ENCODE peak calls at places on chromosome 6, in ten cellular contexts. K, T, N, X, M, C, O, F, J and B are unnamed samples.

GRCh38 chr6:35473849-35474128 is 5.6 kb downstream of the RPL10A start:
- DNase-seq in K (no peak), T (no peak), N (no peak), X (no peak), M (no peak), C (no peak), O (no peak), F (no peak), J (no peak), B (no peak)

GRCh38 chr6:17490724-17491123 is 97.3 kb downstream of the CAP2 start:
- DNase-seq in K (no peak), T (no peak), N (no peak), X (no peak), M (no peak), C (peak; percentile 37), O (no peak), F (no peak), J (no peak), B (no peak)

GRCh38 chr6:11976489-11976888 is 35.6 kb upstream of the HIVEP1 start:
- DNase-seq in K (no peak), T (no peak), N (no peak), X (no peak), M (no peak), C (no peak), O (no peak), F (no peak), J (no peak), B (no peak)

GRCh38 chr6:126633362-126633761 is 293.4 kb downstream of the CENPW start:
- DNase-seq in K (no peak), T (no peak), N (no peak), X (no peak), M (no peak), C (no peak), O (no peak), F (no peak), J (no peak), B (no peak)

GRCh38 chr6:17497701-17498100 is 102.4 kb upstream of the FAM8A1 start:
- DNase-seq in K (no peak), T (no peak), N (no peak), X (no peak), M (no peak), C (no peak), O (no peak), F (no peak), J (no peak), B (no peak)

GRCh38 chr6:12415980-12416598 is 125.9 kb downstream of the EDN1 start:
- DNase-seq in K (no peak), T (no peak), N (no peak), X (no peak), M (no peak), C (no peak), O (no peak), F (no peak), J (no peak), B (no peak)

GRCh38 chr6:165049362-165049761 is 260.0 kb downstream of the C6orf118 start:
- DNase-seq in K (no peak), T (peak; percentile 93), N (no peak), X (no peak), M (no peak), C (peak; percentile 45), O (no peak), F (peak; percentile 51), J (no peak), B (peak; percentile 52)

GRCh38 chr6:149917679-149918078 is 5.2 kb downstream of the RAET1G start:
- DNase-seq in K (no peak), T (peak; percentile 20), N (no peak), X (no peak), M (no peak), C (no peak), O (no peak), F (peak; percentile 50), J (no peak), B (no peak)

GRCh38 chr6:158377866-158378265 is 65.6 kb downstream of the TULP4 start:
- DNase-seq in K (no peak), T (no peak), N (no peak), X (no peak), M (no peak), C (no peak), O (peak; percentile 77), F (peak; percentile 95), J (no peak), B (no peak)

GRCh38 chr6:138601128-138601527 is 101.8 kb upstream of the NHSL1 start:
- DNase-seq in K (no peak), T (no peak), N (no peak), X (no peak), M (no peak), C (no peak), O (peak; percentile 48), F (peak; percentile 19), J (no peak), B (no peak)

GRCh38 chr6:31362751-31363150 is 5.8 kb upstream of the HLA-B start:
- DNase-seq in K (no peak), T (no peak), N (no peak), X (no peak), M (no peak), C (no peak), O (no peak), F (no peak), J (no peak), B (no peak)

GRCh38 chr6:37051138-37052026 is 45.9 kb downstream of the FGD2 start:
- DNase-seq in K (peak; percentile 93), T (peak; percentile 97), N (peak; percentile 76), X (peak; percentile 93), M (peak; percentile 81), C (peak; percentile 89), O (peak; percentile 61), F (peak; percentile 79), J (peak; percentile 87), B (peak; percentile 44)

GRCh38 chr6:27553123-27553904 is 80.4 kb upstream of the ZNF184 start:
- DNase-seq in K (no peak), T (peak; percentile 93), N (peak; percentile 51), X (no peak), M (no peak), C (peak; percentile 89), O (peak; percentile 57), F (peak; percentile 70), J (peak; percentile 75), B (peak; percentile 32)

GRCh38 chr6:100392423-100392822 is 72.3 kb downstream of the SIM1 start:
- DNase-seq in K (no peak), T (no peak), N (no peak), X (no peak), M (no peak), C (no peak), O (no peak), F (no peak), J (no peak), B (no peak)

DNA sequence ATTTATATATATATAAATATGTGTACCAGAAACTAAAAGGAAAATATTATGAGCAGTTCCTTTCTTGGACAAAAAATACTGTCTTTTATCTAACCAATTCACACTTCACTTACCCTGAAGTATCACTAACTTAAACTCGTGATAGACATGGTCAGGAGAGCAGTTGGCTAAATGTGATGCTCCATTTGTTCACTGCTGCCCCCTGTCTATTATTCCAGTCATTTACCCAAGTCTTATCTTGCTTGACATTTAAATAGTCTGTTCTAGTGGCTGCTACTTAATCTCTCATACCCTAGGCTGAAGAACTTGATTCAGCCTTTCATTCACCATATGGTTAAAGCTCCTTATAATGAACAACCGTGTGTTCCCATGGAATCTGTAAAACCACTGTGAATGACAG is 789.6 kb upstream of the EYS start:
- DNase-seq in K (no peak), T (no peak), N (no peak), X (no peak), M (no peak), C (peak; percentile 58), O (no peak), F (peak; percentile 14), J (no peak), B (peak; percentile 17)
- TF ChIP-seq CTCF in K (no peak), T (peak; percentile 82), N (no peak), X (no peak), M (no peak), C (peak; percentile 59), O (no peak), F (peak; percentile 22), J (no peak), B (peak; percentile 59)

DNA sequence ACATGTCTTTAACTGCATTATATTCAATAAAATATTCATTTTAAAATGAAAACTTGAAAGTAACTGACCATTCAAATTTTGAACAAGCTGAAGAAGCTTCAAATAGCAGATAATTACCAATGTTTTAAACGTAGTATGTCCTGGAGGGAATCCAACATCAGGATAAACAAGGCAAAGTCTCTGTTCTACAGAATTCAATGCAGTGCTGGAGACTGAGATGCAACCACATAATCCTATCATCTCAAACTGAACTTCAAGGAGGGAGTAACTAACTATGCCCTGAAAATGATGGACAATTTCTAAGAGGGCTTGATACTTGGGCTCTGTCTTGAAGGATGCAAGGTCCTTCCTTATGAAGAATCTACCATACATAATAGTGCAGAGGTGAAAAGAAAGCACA is 100.7 kb downstream of the PRKN start:
- DNase-seq in K (no peak), T (no peak), N (no peak), X (no peak), M (no peak), C (no peak), O (no peak), F (no peak), J (no peak), B (no peak)
- H3K4me3 ChIP-seq in K (no peak overlapping the region), T (no peak overlapping the region), N (no peak overlapping the region), X (no peak overlapping the region), M (no peak overlapping the region), C (no peak overlapping the region), O (no peak overlapping the region), F (no peak overlapping the region), J (no peak overlapping the region), B (no peak overlapping the region)

GRCh38 chr6:79943133-79943532 is 4.2 kb downstream of the ELOVL4 start:
- DNase-seq in K (no peak), T (peak; percentile 62), N (no peak), X (no peak), M (no peak), C (no peak), O (no peak), F (no peak), J (no peak), B (no peak)

GRCh38 chr6:79947191-79948173 is at the start of gene ELOVL4:
- DNase-seq in K (peak; percentile 65), T (peak; percentile 96), N (peak; percentile 7), X (peak; percentile 80), M (peak; percentile 29), C (peak; percentile 92), O (peak; percentile 74), F (peak; percentile 88), J (peak; percentile 48), B (no peak)

GRCh38 chr6:79946773-79947190 is 571 bp downstream of the ELOVL4 start:
- DNase-seq in K (no peak), T (no peak), N (peak; percentile 5), X (peak; percentile 27), M (no peak), C (peak; percentile 56), O (peak; percentile 18), F (peak; percentile 42), J (peak; percentile 13), B (no peak)

GRCh38 chr6:79949235-79949634 is 1.9 kb upstream of the ELOVL4 start:
- DNase-seq in K (no peak), T (peak; percentile 85), N (peak; percentile 9), X (peak; percentile 24), M (peak; percentile 36), C (peak; percentile 77), O (peak; percentile 75), F (peak; percentile 93), J (peak; percentile 15), B (peak; percentile 78)

GRCh38 chr6:79946242-79946641 is 1.1 kb downstream of the ELOVL4 start:
- DNase-seq in K (no peak), T (peak; percentile 67), N (peak; percentile 4), X (no peak), M (no peak), C (peak; percentile 67), O (peak; percentile 35), F (peak; percentile 34), J (no peak), B (no peak)
- TF ChIP-seq CTCF in K (no peak), T (peak; percentile 76), N (no peak), X (no peak), M (no peak), C (peak; percentile 58), O (peak; percentile 39), F (peak; percentile 51), J (peak; percentile 47), B (no peak)

GRCh38 chr6:14844411-14844810 is 401.5 kb upstream of the JARID2 start:
- DNase-seq in K (no peak), T (no peak), N (no peak), X (no peak), M (no peak), C (no peak), O (no peak), F (no peak), J (no peak), B (no peak)
- H3K4me3 ChIP-seq in K (no peak overlapping the region), T (no peak overlapping the region), N (no peak overlapping the region), X (no peak overlapping the region), M (no peak overlapping the region), C (no peak overlapping the region), O (no peak overlapping the region), F (no peak overlapping the region), J (no peak overlapping the region), B (no peak overlapping the region)